ENCODE peak calls at places on chromosome X, in seven cellular contexts. M is BJ, W is GM12864, H is Panc1, O is psoas muscle, C is tibial nerve, R is A549. X is an unnamed sample.

GRCh38 chrX:21747523-21747922 is 10.4 kb downstream of the SMPX start:
- DNase-seq in M (no peak), W (no peak), H (no peak), O (no peak), C (no peak), R (no peak), X (no peak)

GRCh38 chrX:49106930-49107329 is 16.6 kb downstream of the GPKOW start:
- DNase-seq in M (no peak), W (no peak), H (no peak), O (peak), C (no peak), R (peak), X (no peak)

GRCh38 chrX:14361430-14361829 is 167.9 kb upstream of the GLRA2 start:
- DNase-seq in M (no peak), W (no peak), H (no peak), O (no peak), C (no peak), R (no peak), X (no peak)

GRCh38 chrX:9312922-9313867 is 151.7 kb upstream of the TBL1X start:
- DNase-seq in M (no peak), W (no peak), H (peak), O (peak), C (peak), R (peak), X (peak)

GRCh38 chrX:103722505-103722904 is 11.8 kb downstream of the TMEM31 start:
- DNase-seq in M (no peak), W (no peak), H (no peak), O (no peak), C (no peak), R (no peak), X (no peak)

GRCh38 chrX:85213792-85214530 is 29.6 kb downstream of the SATL1 start:
- DNase-seq in M (no peak), W (no peak), H (no peak), O (no peak), C (no peak), R (no peak), X (no peak)

GRCh38 chrX:153853902-153854267 is 23.5 kb upstream of the PDZD4 start:
- DNase-seq in M (no peak), W (no peak), H (no peak), O (no peak), C (no peak), R (no peak), X (no peak)

GRCh38 chrX:12013220-12013619 is 125.1 kb upstream of the FRMPD4 start:
- DNase-seq in M (no peak), W (no peak), H (no peak), O (no peak), C (no peak), R (peak), X (no peak)

GRCh38 chrX:3777416-3777815 is 64.0 kb upstream of the PRKX start:
- DNase-seq in M (no peak), W (no peak), H (no peak), O (no peak), C (no peak), R (no peak), X (no peak)

GRCh38 chrX:47564438-47565085 is 3.6 kb downstream of the ARAF start:
- DNase-seq in M (no peak), W (no peak), H (no peak), O (no peak), C (no peak), R (no peak), X (no peak)

GRCh38 chrX:155263854-155264628 is at the start of gene RAB39B:
- DNase-seq in M (no peak), W (peak), H (peak), O (peak), C (peak), R (peak), X (peak)

GRCh38 chrX:108261541-108262218 is 170.1 kb downstream of the ATG4A start:
- DNase-seq in M (no peak), W (no peak), H (no peak), O (no peak), C (no peak), R (peak), X (no peak)

GRCh38 chrX:26442340-26442739 is 226.4 kb downstream of the MAGEB5 start:
- DNase-seq in M (no peak), W (no peak), H (no peak), O (no peak), C (peak), R (peak), X (no peak)

GRCh38 chrX:18879144-18879543 is 104.8 kb downstream of the PHKA2 start:
- DNase-seq in M (no peak), W (no peak), H (no peak), O (no peak), C (no peak), R (no peak), X (no peak)

GRCh38 chrX:54181196-54181953 is 1.7 kb downstream of the FAM120C start:
- DNase-seq in M (no peak), W (no peak), H (no peak), O (no peak), C (no peak), R (no peak), X (no peak)

GRCh38 chrX:85136409-85136808 is 107.2 kb downstream of the SATL1 start:
- DNase-seq in M (no peak), W (no peak), H (no peak), O (no peak), C (no peak), R (no peak), X (no peak)

GRCh38 chrX:275967-276587 is 5.1 kb upstream of the PLCXD1 start:
- DNase-seq in M (no peak), W (no peak), H (no peak), O (peak), C (peak), R (peak), X (peak)

GRCh38 chrX:113421432-113421831 is 580.8 kb upstream of the AMOT start:
- DNase-seq in M (no peak), W (no peak), H (no peak), O (no peak), C (no peak), R (no peak), X (no peak)

GRCh38 chrX:118251251-118251650 is 94.7 kb upstream of the WDR44 start:
- DNase-seq in M (peak), W (no peak), H (no peak), O (no peak), C (peak), R (no peak), X (no peak)

GRCh38 chrX:131729295-131729694 is 185.4 kb downstream of the OR13H1 start:
- DNase-seq in M (no peak), W (no peak), H (peak), O (peak), C (no peak), R (peak), X (no peak)

GRCh38 chrX:49176421-49177326 is 5.0 kb downstream of the PLP2 start:
- DNase-seq in M (no peak), W (no peak), H (no peak), O (no peak), C (no peak), R (peak), X (no peak)

GRCh38 chrX:1466971-1467561 is 14.4 kb upstream of the ASMTL start:
- DNase-seq in M (no peak), W (no peak), H (no peak), O (no peak), C (no peak), R (no peak), X (peak)

GRCh38 chrX:1465261-1466231 is 12.8 kb upstream of the ASMTL start:
- DNase-seq in M (no peak), W (no peak), H (no peak), O (no peak), C (no peak), R (no peak), X (peak)

GRCh38 chrX:1466232-1466661 is 13.5 kb upstream of the ASMTL start:
- DNase-seq in M (no peak), W (no peak), H (no peak), O (no peak), C (no peak), R (no peak), X (peak)

GRCh38 chrX:1464282-1465131 is 11.8 kb upstream of the ASMTL start:
- DNase-seq in M (no peak), W (no peak), H (no peak), O (no peak), C (no peak), R (no peak), X (peak)

GRCh38 chrX:1468250-1468772 is 15.6 kb upstream of the ASMTL start:
- DNase-seq in M (no peak), W (no peak), H (no peak), O (peak), C (no peak), R (peak), X (peak)
- TF ChIP-seq CTCF in M (no peak), W (peak), H (no peak), O (no peak), C (no peak), R (no peak), X (no peak)

DNA sequence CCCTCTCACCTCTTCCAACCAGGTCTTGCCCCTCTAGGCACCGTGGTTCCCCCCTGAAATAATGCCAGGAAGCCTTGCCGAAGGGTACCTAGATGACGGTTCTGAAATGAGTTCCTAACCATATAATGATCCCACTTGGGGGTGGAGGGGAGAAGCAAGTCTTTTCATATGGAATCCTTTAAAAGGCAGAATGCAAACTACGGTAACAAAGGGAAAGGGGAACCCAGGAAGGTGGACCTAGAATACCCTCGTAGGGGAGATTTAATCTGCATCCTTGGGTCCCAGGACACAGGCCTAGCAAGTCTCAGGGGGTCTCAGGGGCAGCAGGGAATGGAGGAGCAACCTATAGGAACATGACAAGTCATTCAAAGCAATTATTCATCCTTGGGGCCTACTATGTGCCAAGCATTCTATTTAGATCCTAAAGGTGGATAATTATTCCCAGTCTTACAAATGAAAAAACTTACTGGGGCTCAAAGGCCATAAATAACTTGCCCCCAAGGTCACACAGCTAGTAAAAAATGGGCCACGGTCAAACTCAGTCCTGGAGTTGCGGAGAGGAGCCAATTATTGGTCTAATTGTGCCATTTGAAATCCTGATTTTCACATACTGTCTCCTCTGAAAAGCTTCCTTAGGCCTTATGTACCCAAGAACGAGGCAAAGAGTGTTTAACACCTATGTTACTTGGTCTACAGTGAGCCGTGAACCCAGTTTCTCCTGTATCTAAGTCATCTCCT is 8.8 kb downstream of the BCOR start:
- DNase-seq in M (no peak), W (no peak), H (no peak), O (no peak), C (no peak), R (no peak), X (no peak)
- TF ChIP-seq CTCF in M (no peak), W (no peak), H (no peak), O (no peak), C (no peak), R (no peak), X (no peak)

GRCh38 chrX:16804923-16805464 is 18.7 kb downstream of the TXLNG start:
- DNase-seq in M (no peak), W (peak), H (no peak), O (no peak), C (no peak), R (no peak), X (no peak)

GRCh38 chrX:16807976-16808542 is 21.8 kb downstream of the TXLNG start:
- DNase-seq in M (no peak), W (no peak), H (no peak), O (no peak), C (no peak), R (peak), X (no peak)

GRCh38 chrX:16807548-16807947 is 21.3 kb downstream of the TXLNG start:
- DNase-seq in M (no peak), W (no peak), H (no peak), O (no peak), C (no peak), R (peak), X (no peak)
- TF ChIP-seq CTCF in M (peak), W (no peak), H (no peak), O (peak), C (no peak), R (no peak), X (no peak)

DNA sequence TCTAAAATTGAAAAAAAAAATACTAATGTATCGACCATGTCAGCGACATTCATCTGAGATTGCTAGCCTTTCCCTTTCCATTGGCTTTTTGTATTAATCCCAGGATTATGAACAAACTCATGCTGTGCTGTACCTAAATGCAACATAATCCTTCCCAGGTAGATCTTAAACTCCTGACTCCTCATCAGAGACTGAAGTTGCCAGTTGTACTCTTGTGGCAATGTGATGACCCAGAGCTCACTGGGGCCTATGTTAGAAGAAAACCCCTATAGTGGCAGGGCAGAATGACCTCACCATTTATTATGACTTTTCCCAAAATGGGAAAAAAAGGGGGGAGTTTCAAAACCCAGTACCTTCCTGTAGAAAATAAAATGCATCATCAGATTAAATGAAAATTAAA is 6.6 kb upstream of the ACSL4 start:
- DNase-seq in M (no peak), W (no peak), H (no peak), O (no peak), C (no peak), R (no peak), X (no peak)
- TF ChIP-seq CTCF in M (no peak), W (no peak), H (no peak), O (no peak), C (no peak), R (no peak), X (no peak)

GRCh38 chrX:45765281-45765680 is 564.6 kb upstream of the DIPK2B start:
- DNase-seq in M (no peak), W (no peak), H (no peak), O (no peak), C (no peak), R (no peak), X (no peak)
- TF ChIP-seq CTCF in M (no peak), W (no peak), H (no peak), O (no peak), C (no peak), R (no peak), X (no peak)

DNA sequence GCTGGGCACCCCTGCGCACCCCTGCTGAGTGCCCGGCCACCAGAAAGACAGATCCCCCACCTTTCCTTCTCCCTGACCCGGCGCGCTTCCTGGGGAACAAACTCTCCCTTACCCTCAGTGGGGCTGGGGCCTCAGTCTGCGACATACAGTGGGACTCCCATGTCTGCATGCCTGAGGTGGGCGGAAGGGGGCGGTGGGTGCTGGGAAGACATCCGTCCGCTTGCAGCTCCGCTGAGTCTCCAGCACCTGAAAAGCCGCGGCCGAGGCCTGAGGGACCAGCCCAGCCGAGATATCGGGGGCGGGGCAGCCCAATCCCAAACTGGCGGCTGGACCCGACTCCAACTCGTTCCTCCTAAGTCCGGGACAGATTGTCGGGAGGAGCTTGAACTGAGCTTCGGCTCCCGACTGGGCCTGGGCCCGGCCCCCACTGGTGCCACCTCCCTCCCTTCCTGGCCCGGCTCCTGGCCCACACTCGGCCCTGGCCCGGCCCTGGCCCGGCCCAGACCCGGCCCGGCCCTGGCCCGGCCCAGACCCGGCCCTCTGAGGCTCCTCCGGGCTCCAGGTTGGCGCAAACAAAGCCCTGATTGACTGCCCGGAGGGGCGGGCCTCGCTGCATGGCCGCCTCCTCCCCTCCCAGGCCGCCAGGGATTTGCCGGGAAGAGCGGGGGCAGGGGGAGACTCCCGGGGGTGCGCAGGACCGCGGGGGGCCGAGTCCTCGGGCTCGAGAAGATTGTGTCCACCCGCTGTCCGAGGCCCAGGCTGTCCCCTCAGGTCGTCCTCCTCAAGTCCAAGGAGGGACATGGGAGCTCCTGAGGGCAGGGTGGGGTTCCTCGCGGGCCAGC is 878 bp upstream of the SLC16A2 start:
- DNase-seq in M (no peak), W (no peak), H (no peak), O (peak), C (peak), R (peak), X (no peak)
- TF ChIP-seq CTCF in M (no peak), W (no peak), H (no peak), O (no peak), C (no peak), R (no peak), X (no peak)

DNA sequence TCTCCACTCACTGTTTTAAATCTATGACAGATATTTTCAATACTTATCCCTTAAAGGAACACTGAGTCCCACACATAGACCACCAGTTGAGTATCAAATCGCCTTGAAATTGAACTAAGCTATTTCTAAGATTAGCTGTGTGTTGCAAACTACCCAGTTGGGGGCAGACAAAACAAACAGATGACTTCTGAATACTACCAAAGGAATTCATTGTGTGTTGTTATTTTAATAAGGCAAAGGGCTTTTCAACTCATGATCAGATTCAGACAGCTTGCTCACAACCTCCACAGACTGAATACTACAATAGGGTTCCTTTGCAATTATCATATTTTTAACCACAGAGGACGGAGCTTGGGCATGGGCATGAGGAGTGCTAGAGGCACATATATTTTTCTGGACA is 283.0 kb upstream of the GPC4 start:
- DNase-seq in M (no peak), W (no peak), H (peak), O (no peak), C (no peak), R (no peak), X (no peak)
- TF ChIP-seq CTCF in M (peak), W (no peak), H (no peak), O (no peak), C (no peak), R (no peak), X (no peak)

GRCh38 chrX:16469870-16470269 is 180.1 kb upstream of the S100G start:
- DNase-seq in M (no peak), W (no peak), H (no peak), O (no peak), C (no peak), R (peak), X (no peak)
- TF ChIP-seq CTCF in M (no peak), W (peak), H (peak), O (no peak), C (no peak), R (no peak), X (no peak)

X was measured in natural killer cell.